ENCODE peak calls at places on chromosome 12, in ten cellular contexts. D is effector memory CD4-positive, alpha-beta T cell; E is ovary; F is body of pancreas; I is IMR-90; J is mucosa of descending colon; R is stomach; O is endodermal cell; U is Panc1; C is cardiac muscle cell. H is an unnamed sample.

GRCh38 chr12:91099373-91099772 is 11.9 kb downstream of the LUM start:
- DNase-seq in R (no peak), F (no peak), U (no peak), J (no peak), I (no peak), C (no peak), D (no peak), E (no peak), O (no peak), H (no peak)

GRCh38 chr12:39413836-39414771 is 28.8 kb downstream of the KIF21A start:
- DNase-seq in O (no peak), J (no peak), D (no peak), C (no peak), I (no peak), R (no peak), F (no peak), E (no peak), U (no peak), H (no peak)

GRCh38 chr12:119594399-119594730 is 791 bp downstream of the TMEM233 start:
- DNase-seq in F (no peak), R (no peak), J (no peak), D (no peak), O (peak; percentile 81), I (no peak), C (peak; percentile 3), E (no peak), U (no peak), H (no peak)

GRCh38 chr12:45324391-45324790 is 108.5 kb downstream of the ANO6 start:
- DNase-seq in R (no peak), E (no peak), O (no peak), I (peak; percentile 28), J (no peak), D (no peak), F (no peak), U (no peak), C (no peak), H (no peak)

GRCh38 chr12:60035835-60036234 is 440.0 kb downstream of the SLC16A7 start:
- DNase-seq in O (no peak), D (no peak), R (no peak), J (no peak), F (no peak), I (peak; percentile 27), E (no peak), C (no peak), U (no peak), H (no peak)

GRCh38 chr12:81542621-81543020 is 216.5 kb downstream of the PPFIA2 start:
- DNase-seq in F (no peak), R (no peak), E (no peak), D (no peak), J (no peak), U (no peak), I (no peak), C (no peak), O (no peak), H (no peak)

GRCh38 chr12:14854586-14855163 is 11.3 kb upstream of the ART4 start:
- DNase-seq in R (no peak), E (no peak), U (no peak), J (no peak), I (peak; percentile 16), C (no peak), O (no peak), D (no peak), F (no peak), H (no peak)

GRCh38 chr12:108613548-108613947 is 15.7 kb upstream of the TMEM119 start:
- DNase-seq in R (no peak), O (no peak), U (no peak), J (no peak), I (no peak), C (no peak), E (no peak), D (no peak), F (no peak), H (no peak)

GRCh38 chr12:47074757-47075156 is 4.7 kb upstream of the PCED1B start:
- DNase-seq in D (no peak), E (no peak), R (no peak), C (no peak), F (no peak), J (no peak), I (no peak), U (no peak), O (no peak), H (no peak)

GRCh38 chr12:72272731-72273498 is 745 bp downstream of the TRHDE start:
- DNase-seq in E (peak; percentile 68), R (no peak), O (peak; percentile 75), U (no peak), J (peak; percentile 24), D (no peak), F (peak; percentile 51), C (peak; percentile 27), I (peak; percentile 58), H (no peak)

GRCh38 chr12:91511795-91512420 is 329.3 kb upstream of the DCN start:
- DNase-seq in O (no peak), F (no peak), R (no peak), J (no peak), I (no peak), C (no peak), U (no peak), D (no peak), E (no peak), H (no peak)

GRCh38 chr12:109309441-109310246 is 560 bp upstream of the FOXN4 start:
- DNase-seq in U (no peak), E (no peak), D (no peak), I (no peak), O (no peak), J (no peak), F (peak; percentile 15), R (no peak), C (peak; percentile 43), H (no peak)

GRCh38 chr12:71764587-71765321 is 10.1 kb downstream of the RAB21 start:
- DNase-seq in D (no peak), O (no peak), J (no peak), C (no peak), R (no peak), E (no peak), I (no peak), F (no peak), U (no peak), H (no peak)

GRCh38 chr12:130423136-130423535 is 85.4 kb downstream of the PIWIL1 start:
- DNase-seq in R (no peak), C (no peak), F (no peak), O (no peak), E (no peak), J (no peak), I (no peak), D (no peak), U (no peak), H (no peak)

GRCh38 chr12:45336331-45336730 is 120.4 kb downstream of the ANO6 start:
- DNase-seq in E (no peak), D (no peak), R (no peak), O (no peak), F (no peak), J (no peak), C (no peak), I (peak; percentile 99), U (peak; percentile 35), H (no peak)

GRCh38 chr12:80704430-80704829 is 3.0 kb upstream of the MYF6 start:
- DNase-seq in E (no peak), O (no peak), C (no peak), D (no peak), J (no peak), I (no peak), R (no peak), F (no peak), U (no peak), H (no peak)

GRCh38 chr12:28517101-28517500 is 326.8 kb downstream of the CCDC91 start:
- DNase-seq in I (no peak), U (no peak), O (no peak), D (no peak), J (no peak), E (no peak), F (no peak), C (no peak), R (no peak), H (no peak)

GRCh38 chr12:84585996-84586395 is 326.6 kb downstream of the SLC6A15 start:
- DNase-seq in R (no peak), C (no peak), O (no peak), F (no peak), E (no peak), D (no peak), U (no peak), I (peak; percentile 4), J (no peak), H (no peak)

GRCh38 chr12:124502379-124502778 is 65.0 kb downstream of the NCOR2 start:
- DNase-seq in U (no peak), E (no peak), R (no peak), J (no peak), I (no peak), F (no peak), D (no peak), O (no peak), C (no peak), H (no peak)
- H3K4me1 ChIP-seq in U (peaks cover 74% of the 10 kb centered on the region), E (peaks cover 45% of the 10 kb centered on the region), R (peaks cover 93% of the 10 kb centered on the region), J (peaks cover 12% of the 10 kb centered on the region), I (peaks cover 32% of the 10 kb centered on the region), F (peaks cover 82% of the 10 kb centered on the region), D (peaks cover 5% of the 10 kb centered on the region), O (peaks cover 27% of the 10 kb centered on the region), C (peaks cover 41% of the 10 kb centered on the region), H (peaks cover 4% of the 10 kb centered on the region)

GRCh38 chr12:103858335-103858734 is 17.3 kb upstream of the NT5DC3 start:
- DNase-seq in U (no peak), J (no peak), E (no peak), O (no peak), I (no peak), D (no peak), F (no peak), R (no peak), C (no peak), H (no peak)
- H3K4me1 ChIP-seq in U (peaks cover 18% of the 10 kb centered on the region), J (peaks cover 6% of the 10 kb centered on the region), E (peaks cover 6% of the 10 kb centered on the region), O (peaks cover 2% of the 10 kb centered on the region), I (peaks cover 14% of the 10 kb centered on the region), D (no peaks in the 10 kb centered on the region), F (peaks cover 15% of the 10 kb centered on the region), R (peaks cover 20% of the 10 kb centered on the region), C (no peaks in the 10 kb centered on the region), H (no peaks in the 10 kb centered on the region)

GRCh38 chr12:51401020-51401419 is 9.8 kb upstream of the GALNT6 start:
- DNase-seq in R (no peak), D (no peak), J (peak; percentile 35), C (no peak), F (no peak), I (no peak), E (no peak), U (no peak), O (peak; percentile 40), H (no peak)
- H3K4me1 ChIP-seq in R (no peaks in the 10 kb centered on the region), D (peaks cover 2% of the 10 kb centered on the region), J (peaks cover 28% of the 10 kb centered on the region), C (no peaks in the 10 kb centered on the region), F (no peaks in the 10 kb centered on the region), I (no peaks in the 10 kb centered on the region), E (no peaks in the 10 kb centered on the region), U (no peaks in the 10 kb centered on the region), O (peaks cover 3% of the 10 kb centered on the region), H (no peaks in the 10 kb centered on the region)

DNA sequence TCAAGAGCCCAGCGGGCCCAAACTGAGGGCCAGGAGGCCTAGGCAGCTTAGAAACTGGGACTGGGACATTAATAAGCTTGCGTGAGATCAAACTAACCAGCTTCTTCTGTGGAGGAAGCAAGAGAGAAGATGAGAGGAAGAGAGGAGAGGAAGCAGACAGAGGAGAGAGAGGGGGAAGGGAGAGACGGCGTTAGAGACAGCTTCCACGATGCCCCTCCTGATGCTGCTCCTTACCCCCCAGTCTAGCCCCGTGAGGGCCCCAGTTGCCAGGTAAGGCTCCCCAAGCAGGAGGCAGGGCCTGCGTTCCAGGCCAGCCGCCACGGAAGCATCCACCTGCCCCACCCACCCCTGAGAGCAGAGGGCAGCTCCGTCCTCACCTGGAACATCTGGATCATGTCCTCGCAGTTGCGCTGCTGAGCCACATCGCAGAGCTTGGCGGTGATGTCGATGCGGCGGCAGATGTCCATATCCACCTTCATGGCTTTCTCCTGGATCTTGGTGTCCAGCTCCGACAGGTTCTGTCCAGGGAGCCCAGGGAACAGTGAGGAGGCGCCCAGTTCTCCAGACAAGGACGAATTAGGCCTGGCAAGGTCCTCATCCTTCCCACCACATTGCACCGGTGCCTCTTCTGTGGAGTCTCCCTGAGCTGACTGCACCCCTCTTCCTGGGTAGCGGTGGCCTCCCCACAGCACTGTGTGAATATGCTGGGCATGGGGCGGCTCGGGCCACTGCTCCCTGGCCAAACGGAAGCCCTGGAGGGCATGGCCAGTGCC is 6.3 kb downstream of the IFFO1 start:
- DNase-seq in C (no peak), F (no peak), R (no peak), I (no peak), O (no peak), D (no peak), E (no peak), U (no peak), J (no peak), H (no peak)
- H3K4me1 ChIP-seq in C (peaks cover 32% of the 10 kb centered on the region), F (peaks cover 18% of the 10 kb centered on the region), R (peaks cover 62% of the 10 kb centered on the region), I (peaks cover 52% of the 10 kb centered on the region), O (peaks cover 4% of the 10 kb centered on the region), D (peaks cover 9% of the 10 kb centered on the region), E (peaks cover 23% of the 10 kb centered on the region), U (no peaks in the 10 kb centered on the region), J (peaks cover 11% of the 10 kb centered on the region), H (peaks cover 30% of the 10 kb centered on the region)